ENCODE peak calls at places on chromosomes 6 and 20, in eight cellular contexts. H is GM12878, L is neural progenitor cell, D is ovary, U is tibial artery, P is uterus, V is cardiac muscle cell, G is A549. A is an unnamed sample. For H3K4me1, the result is how much of the 10 kb centered on the place peaks cover.

GRCh38 chr6:169162968-169163903 is 90.4 kb downstream of the THBS2 start:
- DNase-seq in H (no peak), L (no peak), D (no peak), U (peak), P (no peak), V (peak), G (peak), A (peak)

GRCh38 chr6:162637317-162637716 is 90.2 kb downstream of the PRKN start:
- DNase-seq in H (no peak), L (no peak), D (no peak), U (no peak), P (no peak), V (no peak), G (no peak), A (no peak)

GRCh38 chr6:15280023-15280422 is 34.2 kb downstream of the JARID2 start:
- DNase-seq in H (no peak), L (no peak), D (no peak), U (no peak), P (no peak), V (peak), G (no peak), A (no peak)

GRCh38 chr20:10846831-10847230 is 173.0 kb upstream of the JAG1 start:
- DNase-seq in H (no peak), L (no peak), D (no peak), U (no peak), P (no peak), V (no peak), G (no peak), A (no peak)

GRCh38 chr20:56934888-56935287 is 305.8 kb downstream of the TFAP2C start:
- DNase-seq in H (no peak), L (no peak), D (no peak), U (no peak), P (no peak), V (no peak), G (no peak), A (no peak)

GRCh38 chr20:37518059-37518458 is 3.0 kb upstream of the NNAT start:
- DNase-seq in H (no peak), L (no peak), D (no peak), U (no peak), P (no peak), V (no peak), G (no peak), A (no peak)

GRCh38 chr6:36033935-36034334 is 6.3 kb downstream of the MAPK14 start:
- DNase-seq in H (no peak), L (no peak), D (no peak), U (no peak), P (no peak), V (peak), G (peak), A (peak)

GRCh38 chr6:13859871-13860555 is 45.7 kb upstream of the MCUR1 start:
- DNase-seq in H (no peak), L (no peak), D (no peak), U (no peak), P (no peak), V (no peak), G (no peak), A (no peak)

GRCh38 chr20:24701027-24701426 is 231.6 kb downstream of the SYNDIG1 start:
- DNase-seq in H (no peak), L (no peak), D (no peak), U (no peak), P (no peak), V (no peak), G (no peak), A (no peak)

GRCh38 chr20:1177680-1178079 is 7.1 kb downstream of the TMEM74B start:
- DNase-seq in H (no peak), L (peak), D (no peak), U (no peak), P (no peak), V (peak), G (peak), A (no peak)

GRCh38 chr6:169810066-169810989 is 58.9 kb downstream of the ERMARD start:
- DNase-seq in H (no peak), L (peak), D (no peak), U (no peak), P (no peak), V (no peak), G (no peak), A (no peak)

GRCh38 chr6:78611886-78612480 is 255.4 kb upstream of the IRAK1BP1 start:
- DNase-seq in H (no peak), L (peak), D (no peak), U (no peak), P (no peak), V (peak), G (peak), A (no peak)

GRCh38 chr20:16472045-16472872 is 101.0 kb downstream of the KIF16B start:
- DNase-seq in H (no peak), L (no peak), D (no peak), U (no peak), P (no peak), V (peak), G (no peak), A (no peak)

GRCh38 chr6:170256641-170257040 is 34.2 kb downstream of the DLL1 start:
- DNase-seq in H (no peak), L (no peak), D (no peak), U (no peak), P (no peak), V (no peak), G (no peak), A (no peak)

GRCh38 chr6:10276106-10276505 is 138.8 kb downstream of the TFAP2A start:
- DNase-seq in H (no peak), L (no peak), D (no peak), U (no peak), P (no peak), V (no peak), G (no peak), A (no peak)

GRCh38 chr6:71289039-71289801 is 609 bp downstream of the OGFRL1 start:
- DNase-seq in H (no peak), L (peak), D (peak), U (peak), P (peak), V (peak), G (peak), A (peak)

GRCh38 chr6:45704056-45704790 is 311.4 kb downstream of the CLIC5 start:
- DNase-seq in H (no peak), L (no peak), D (no peak), U (no peak), P (no peak), V (no peak), G (no peak), A (no peak)

GRCh38 chr6:20028143-20028542 is 184.1 kb downstream of the MBOAT1 start:
- DNase-seq in H (no peak), L (no peak), D (no peak), U (no peak), P (no peak), V (no peak), G (no peak), A (no peak)

GRCh38 chr6:167704396-167704801 is 122.3 kb upstream of the AFDN start:
- DNase-seq in H (no peak), L (no peak), D (no peak), U (no peak), P (no peak), V (no peak), G (no peak), A (no peak)

GRCh38 chr20:41229259-41229658 is 88.3 kb downstream of the ZHX3 start:
- DNase-seq in H (no peak), L (no peak), D (no peak), U (no peak), P (no peak), V (peak), G (no peak), A (no peak)

GRCh38 chr20:45347297-45347935 is 808 bp downstream of the SDC4 start:
- DNase-seq in H (no peak), L (no peak), D (no peak), U (no peak), P (no peak), V (no peak), G (no peak), A (no peak)

GRCh38 chr6:17305219-17306001 is 24.2 kb downstream of the RBM24 start:
- DNase-seq in H (no peak), L (peak), D (no peak), U (no peak), P (no peak), V (peak), G (no peak), A (no peak)

GRCh38 chr6:170108890-170109587 is 181.8 kb downstream of the DLL1 start:
- DNase-seq in H (no peak), L (no peak), D (no peak), U (peak), P (peak), V (no peak), G (no peak), A (no peak)

GRCh38 chr6:40892223-40892622 is 146.8 kb downstream of the UNC5CL start:
- DNase-seq in H (no peak), L (no peak), D (no peak), U (no peak), P (no peak), V (no peak), G (no peak), A (no peak)

GRCh38 chr6:87182321-87182720 is 27.0 kb downstream of the ZNF292 start:
- DNase-seq in H (peak), L (no peak), D (no peak), U (no peak), P (no peak), V (no peak), G (no peak), A (no peak)

GRCh38 chr20:46670585-46671584 is 18.4 kb downstream of the TP53RK start:
- DNase-seq in H (no peak), L (no peak), D (no peak), U (no peak), P (no peak), V (no peak), G (no peak), A (no peak)

GRCh38 chr6:99341862-99342455 is 7.5 kb downstream of the FAXC start:
- DNase-seq in H (no peak), L (no peak), D (no peak), U (no peak), P (no peak), V (no peak), G (no peak), A (no peak)

GRCh38 chr20:32672982-32673727 is 586 bp downstream of the C20orf203 start:
- DNase-seq in H (no peak), L (no peak), D (no peak), U (no peak), P (no peak), V (no peak), G (no peak), A (peak)

GRCh38 chr20:47160992-47161391 is 195.5 kb downstream of the ZMYND8 start:
- DNase-seq in H (no peak), L (no peak), D (no peak), U (no peak), P (no peak), V (no peak), G (no peak), A (no peak)

GRCh38 chr20:4227085-4227821 is 211.9 kb upstream of the RNF24 start:
- DNase-seq in H (no peak), L (peak), D (no peak), U (no peak), P (no peak), V (peak), G (peak), A (no peak)
- TF ChIP-seq CTCF in H (peak), L (peak), D (no peak), U (no peak), P (peak), V (peak), G (peak), A (no peak)

DNA sequence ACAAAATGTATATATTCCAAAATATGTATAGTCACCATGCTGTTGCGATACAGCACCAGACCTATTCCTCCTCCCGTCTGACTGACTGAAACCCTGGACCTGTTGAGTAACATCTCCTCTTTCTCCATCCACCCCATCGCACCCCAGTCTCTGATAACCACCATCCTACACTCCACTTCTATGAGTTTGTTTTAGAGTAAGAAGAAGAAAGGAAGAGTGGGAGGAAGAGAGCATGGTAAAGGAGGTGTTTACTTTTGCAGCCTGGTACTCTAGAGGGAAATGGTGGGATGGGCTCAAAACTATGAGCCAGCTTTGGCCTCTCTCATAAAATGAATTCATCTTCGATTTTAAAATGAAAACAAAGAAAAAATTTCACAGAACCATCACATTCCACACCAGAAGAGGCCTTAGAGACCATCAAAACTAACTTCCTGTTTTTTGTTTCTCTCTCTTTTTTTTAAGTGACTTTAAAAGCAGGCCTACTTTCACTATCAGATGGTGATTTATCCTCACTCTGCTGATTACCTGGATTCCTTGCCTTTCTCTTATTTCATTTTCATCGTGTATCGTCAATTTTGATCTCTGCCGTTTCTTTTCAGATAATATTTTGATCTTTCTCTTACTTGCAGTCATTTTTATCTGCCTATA is 16.8 kb upstream of the FUCA2 start:
- DNase-seq in H (no peak), L (no peak), D (no peak), U (no peak), P (no peak), V (no peak), G (no peak), A (no peak)
- H3K27ac ChIP-seq in H (peak), L (no peak), D (no peak), U (no peak), P (no peak), V (no peak), G (no peak), A (no peak)

GRCh38 chr6:129662980-129663431 is 47.0 kb downstream of the ARHGAP18 start:
- DNase-seq in H (no peak), L (no peak), D (no peak), U (no peak), P (no peak), V (no peak), G (no peak), A (no peak)
- H3K4me1 ChIP-seq in H (under half), L (under half), D (under half), U (under half), P (under half), V (under half), G (half or more), A (under half)

GRCh38 chr20:35013421-35014411 is 58.0 kb downstream of the MYH7B start:
- DNase-seq in H (no peak), L (no peak), D (no peak), U (no peak), P (no peak), V (no peak), G (no peak), A (no peak)

GRCh38 chr20:35017099-35017835 is 61.6 kb downstream of the MYH7B start:
- DNase-seq in H (no peak), L (no peak), D (no peak), U (no peak), P (no peak), V (no peak), G (no peak), A (no peak)

GRCh38 chr20:35015863-35016193 is 60.2 kb downstream of the MYH7B start:
- DNase-seq in H (no peak), L (no peak), D (no peak), U (no peak), P (no peak), V (no peak), G (no peak), A (no peak)

GRCh38 chr20:35012227-35013069 is 56.8 kb downstream of the MYH7B start:
- DNase-seq in H (no peak), L (no peak), D (no peak), U (peak), P (peak), V (peak), G (no peak), A (no peak)

DNA sequence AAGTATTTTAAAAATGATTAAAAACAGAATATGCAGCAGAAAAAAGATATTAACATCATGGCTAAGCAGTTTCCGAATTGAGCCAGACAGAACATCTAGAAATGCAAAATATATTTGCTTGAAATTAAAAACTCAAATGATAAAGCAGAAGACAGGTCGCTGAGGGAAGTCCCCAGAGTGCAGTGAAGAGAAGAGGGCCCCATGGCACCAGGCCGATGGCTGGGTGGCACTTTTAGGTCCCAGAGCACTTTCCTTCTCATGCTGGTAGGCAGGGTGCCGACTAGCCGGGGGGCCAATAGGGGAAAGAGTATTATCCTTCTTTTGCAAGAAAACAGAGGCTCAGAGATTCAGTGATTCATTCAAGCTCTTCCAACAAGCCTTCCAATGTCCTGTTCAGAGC is 58.9 kb downstream of the MYH7B start:
- DNase-seq in H (no peak), L (no peak), D (no peak), U (no peak), P (no peak), V (no peak), G (no peak), A (no peak)
- TF ChIP-seq CTCF in H (no peak), L (no peak), D (no peak), U (no peak), P (no peak), V (no peak), G (no peak), A (no peak)

A was measured in CD8-positive, alpha-beta T cell.